ENCODE peak calls at places on chromosomes 12 and 14, in nine cellular contexts. E is HCT116, J is hepatocyte, W is PC-3, A is IMR-90, O is body of pancreas, R is HepG2, I is BJ, F is fibroblast of the aortic adventitia. U is an unnamed sample.

GRCh38 chr12:106144847-106145246 is 6.1 kb upstream of the NUAK1 start:
- DNase-seq in A (peak; percentile 62), E (no peak), R (no peak), I (no peak), W (no peak), J (no peak), O (no peak), F (peak; percentile 11), U (no peak)

GRCh38 chr12:18899162-18899561 is 161.2 kb downstream of the CAPZA3 start:
- DNase-seq in W (no peak), O (no peak), F (no peak), E (no peak), I (no peak), J (no peak), A (no peak), R (no peak), U (no peak)

GRCh38 chr12:109770861-109771670 is 57.4 kb downstream of the FAM222A start:
- DNase-seq in R (no peak), O (no peak), F (no peak), E (no peak), I (no peak), J (peak; percentile 1), A (no peak), W (no peak), U (no peak)

GRCh38 chr14:76498976-76499375 is 123.0 kb downstream of the ESRRB start:
- DNase-seq in J (no peak), A (no peak), I (no peak), W (no peak), E (no peak), F (no peak), O (no peak), R (no peak), U (no peak)

GRCh38 chr12:54824402-54824801 is 29.9 kb upstream of the MUCL1 start:
- DNase-seq in I (no peak), R (no peak), J (no peak), O (no peak), A (no peak), F (no peak), E (peak; percentile 1), W (peak; percentile 15), U (no peak)

GRCh38 chr12:77062846-77063461 is 2.4 kb downstream of the E2F7 start:
- DNase-seq in J (peak; percentile 71), W (peak; percentile 93), I (no peak), R (no peak), O (no peak), E (no peak), F (peak; percentile 76), A (peak; percentile 87), U (no peak)

GRCh38 chr14:77032854-77033621 is 4.5 kb upstream of the IRF2BPL start:
- DNase-seq in W (peak; percentile 100), E (no peak), O (peak; percentile 96), A (peak; percentile 98), R (peak; percentile 86), I (peak; percentile 93), J (peak; percentile 95), F (peak; percentile 100), U (peak; percentile 95)

GRCh38 chr14:103871596-103872480 is 24.5 kb upstream of the PPP1R13B start:
- DNase-seq in F (no peak), E (no peak), W (no peak), A (no peak), R (no peak), J (peak; percentile 54), I (no peak), O (peak; percentile 90), U (no peak)

GRCh38 chr12:42143401-42144173 is 1.1 kb downstream of the GXYLT1 start:
- DNase-seq in A (peak; percentile 28), I (no peak), O (no peak), W (peak; percentile 35), J (peak; percentile 20), E (no peak), R (no peak), F (peak; percentile 45), U (no peak)

GRCh38 chr12:22971771-22972191 is 346.8 kb downstream of the ETNK1 start:
- DNase-seq in O (no peak), A (peak; percentile 55), I (no peak), J (no peak), E (no peak), W (no peak), F (peak; percentile 45), R (no peak), U (no peak)

GRCh38 chr12:82527165-82527780 is 159.4 kb upstream of the TMTC2 start:
- DNase-seq in A (peak; percentile 64), O (peak; percentile 51), R (peak; percentile 46), J (peak; percentile 83), E (peak; percentile 47), I (peak; percentile 8), F (peak; percentile 74), W (peak; percentile 77), U (peak; percentile 39)

GRCh38 chr12:124292385-124292784 is 2.5 kb upstream of the RFLNA start:
- DNase-seq in J (no peak), O (no peak), R (no peak), I (no peak), W (no peak), A (no peak), F (no peak), E (no peak), U (no peak)

GRCh38 chr14:58430156-58430555 is 2.6 kb downstream of the KIAA0586 start:
- DNase-seq in A (peak; percentile 82), F (peak; percentile 62), O (no peak), J (no peak), E (no peak), I (peak; percentile 0), R (no peak), W (peak; percentile 97), U (no peak)

GRCh38 chr12:94262228-94263010 is 114.0 kb downstream of the PLXNC1 start:
- DNase-seq in I (peak; percentile 95), A (peak; percentile 96), F (peak; percentile 99), E (peak; percentile 12), O (peak; percentile 81), W (peak; percentile 62), J (peak; percentile 91), R (no peak), U (peak; percentile 95)

GRCh38 chr12:45268672-45269406 is 52.9 kb downstream of the ANO6 start:
- DNase-seq in J (peak; percentile 87), F (peak; percentile 96), O (peak; percentile 82), I (peak; percentile 64), A (peak; percentile 82), R (peak; percentile 31), W (peak; percentile 95), E (peak; percentile 56), U (peak; percentile 80)
- TF ChIP-seq CTCF in J (peak; percentile 54), F (peak; percentile 45), O (peak; percentile 55), I (peak; percentile 52), A (peak; percentile 61), R (peak; percentile 45), W (peak; percentile 87), E (peak; percentile 56), U (peak; percentile 44)

DNA sequence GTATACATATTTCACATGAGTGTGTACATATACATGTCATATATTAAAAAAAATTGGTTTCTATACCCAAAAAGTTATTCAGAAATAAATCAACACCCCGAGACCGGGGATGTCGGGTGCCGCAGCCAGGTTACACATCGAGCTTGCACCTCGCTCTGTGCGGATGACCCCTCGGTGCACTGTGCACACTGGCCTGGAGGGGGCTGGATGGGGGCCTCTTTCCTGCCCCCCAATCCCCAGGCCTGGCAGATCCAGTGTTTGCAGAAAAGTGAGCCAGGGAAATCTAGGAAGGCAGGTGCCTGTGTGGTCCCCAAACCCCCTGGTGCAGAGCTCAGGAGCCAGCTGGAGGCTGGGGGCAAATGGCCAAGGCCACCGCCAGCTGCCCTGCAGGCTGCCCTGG is 27.1 kb upstream of the GPR68 start:
- DNase-seq in E (no peak), A (no peak), J (no peak), R (no peak), W (no peak), F (no peak), I (no peak), O (no peak), U (no peak)
- H3K4me3 ChIP-seq in E (no peak overlapping the region), A (no peak overlapping the region), J (no peak overlapping the region), R (no peak overlapping the region), W (no peak overlapping the region), F (no peak overlapping the region), I (no peak overlapping the region), O (no peak overlapping the region), U (no peak overlapping the region)

DNA sequence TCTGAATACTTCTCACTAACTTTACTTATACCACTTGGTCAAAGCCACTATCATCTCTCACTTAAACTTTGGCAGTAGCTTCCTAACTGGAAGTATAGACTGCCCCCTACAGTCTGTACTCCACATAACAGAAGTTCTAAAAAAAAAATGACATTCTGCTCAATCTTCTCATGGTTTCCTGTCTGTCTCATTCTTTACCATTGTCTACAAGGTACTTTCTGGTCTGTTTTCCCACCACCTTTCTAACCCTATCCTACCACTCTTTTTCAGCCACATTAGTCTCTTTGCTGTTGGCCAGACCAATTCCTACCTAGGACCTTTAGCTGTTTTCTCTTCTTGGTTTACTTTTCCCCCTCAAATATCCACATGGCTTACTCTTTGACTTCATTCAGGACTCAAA is 14.7 kb downstream of the CPSF6 start:
- DNase-seq in F (peak; percentile 65), R (peak; percentile 55), W (peak; percentile 65), A (peak; percentile 46), J (peak; percentile 41), I (no peak), O (no peak), E (peak; percentile 33), U (no peak)
- TF ChIP-seq CTCF in F (peak; percentile 61), R (peak; percentile 53), W (peak; percentile 81), A (peak; percentile 61), J (peak; percentile 62), I (peak; percentile 60), O (peak; percentile 59), E (peak; percentile 47), U (peak; percentile 50)

GRCh38 chr12:4825139-4825858 is 84.4 kb upstream of the KCNA1 start:
- DNase-seq in O (no peak), E (no peak), R (no peak), J (no peak), F (peak; percentile 5), A (no peak), W (no peak), I (no peak), U (no peak)
- H3K4me3 ChIP-seq in O (no peak overlapping the region), E (no peak overlapping the region), R (no peak overlapping the region), J (no peak overlapping the region), F (no peak overlapping the region), A (no peak overlapping the region), W (no peak overlapping the region), I (no peak overlapping the region), U (no peak overlapping the region)

GRCh38 chr12:38728894-38729293 is 176.5 kb downstream of the CPNE8 start:
- DNase-seq in I (no peak), E (no peak), J (no peak), O (no peak), W (no peak), A (no peak), R (no peak), F (no peak), U (no peak)
- TF ChIP-seq CTCF in I (no peak), E (no peak), J (no peak), O (no peak), W (no peak), A (no peak), R (no peak), F (no peak), U (no peak)